ENCODE peak calls at places on chromosomes 12 and 14, in six cellular contexts. B is CD8-positive, alpha-beta T cell; X is B cell; F is OCI-LY7; S is AG08396; N is stomach. U is an unnamed sample.

GRCh38 chr12:108338915-108339657 is at the start of gene CMKLR1:
- DNase-seq in N (no peak), B (no peak), X (no peak), F (no peak), S (no peak), U (peak)

GRCh38 chr12:59626382-59626781 is 30.6 kb downstream of the SLC16A7 start:
- DNase-seq in B (no peak), N (no peak), S (no peak), F (no peak), X (no peak), U (no peak)

GRCh38 chr12:117968826-117969659 is at the start of gene KSR2:
- DNase-seq in B (peak), S (peak), N (peak), X (peak), F (peak), U (peak)

GRCh38 chr14:101927859-101928258 is 36.5 kb upstream of the DYNC1H1 start:
- DNase-seq in X (no peak), S (peak), F (no peak), N (peak), B (no peak), U (peak)

GRCh38 chr14:44151120-44151519 is 356.0 kb downstream of the FSCB start:
- DNase-seq in X (no peak), F (no peak), N (no peak), B (no peak), S (no peak), U (no peak)

GRCh38 chr12:128807161-128807724 is 16.5 kb downstream of the SLC15A4 start:
- DNase-seq in X (no peak), N (no peak), B (no peak), S (no peak), F (no peak), U (no peak)

GRCh38 chr14:95683793-95684192 is 2.4 kb upstream of the TCL1B start:
- DNase-seq in X (peak), F (peak), S (peak), B (no peak), N (peak), U (no peak)

GRCh38 chr12:64674367-64674922 is 64.2 kb downstream of the RASSF3 start:
- DNase-seq in F (peak), S (no peak), X (no peak), N (no peak), B (peak), U (no peak)

GRCh38 chr14:97944380-97944779 is 1147.2 kb downstream of the VRK1 start:
- DNase-seq in B (no peak), N (no peak), X (no peak), S (no peak), F (no peak), U (no peak)

GRCh38 chr14:71354801-71355200 is 447.5 kb downstream of the PCNX1 start:
- DNase-seq in S (no peak), F (no peak), X (no peak), B (no peak), N (no peak), U (no peak)

GRCh38 chr14:99342204-99342603 is 70.2 kb upstream of the BCL11B start:
- DNase-seq in S (no peak), X (no peak), N (no peak), F (no peak), B (no peak), U (no peak)

U was measured in mucosa of gallbladder.